ENCODE peak calls at places on chromosomes 3 and 15, in five cellular contexts. F, M, E, T and X are unnamed samples.
A peak's percentile ranks its signal among the peaks of the same experiment; 100 is the strongest.

GRCh38 chr3:11136871-11137626 is 17.2 kb upstream of the HRH1 start:
- DNase-seq in T (no peak), F (no peak), M (no peak), E (no peak), X (no peak)

GRCh38 chr3:58299839-58300516 is 6.1 kb upstream of the RPP14 start:
- DNase-seq in M (no peak), T (no peak), F (no peak), E (no peak), X (no peak)

GRCh38 chr3:113234688-113235260 is 23.4 kb downstream of the BOC start:
- DNase-seq in M (no peak), E (no peak), F (no peak), T (no peak), X (no peak)

GRCh38 chr15:100772478-100773378 is 106.9 kb upstream of the ALDH1A3 start:
- DNase-seq in M (no peak), E (no peak), T (no peak), F (no peak), X (no peak)

GRCh38 chr15:51023499-51023898 is 71.2 kb downstream of the TNFAIP8L3 start:
- DNase-seq in F (no peak), T (no peak), E (no peak), M (no peak), X (no peak)

GRCh38 chr15:88663216-88663615 is 24.4 kb downstream of the ISG20 start:
- DNase-seq in M (no peak), E (no peak), T (no peak), F (no peak), X (no peak)

GRCh38 chr3:98761656-98762229 is 1.4 kb upstream of the ST3GAL6 start:
- DNase-seq in M (no peak), E (no peak), F (no peak), T (no peak), X (no peak)

GRCh38 chr3:190303887-190304286 is 18.4 kb downstream of the CLDN1 start:
- DNase-seq in T (no peak), M (no peak), F (no peak), E (no peak), X (no peak)

GRCh38 chr15:58498821-58499580 is 67.2 kb downstream of the LIPC start:
- DNase-seq in T (no peak), M (no peak), F (no peak), E (no peak), X (no peak)

GRCh38 chr15:29860872-29861271 is 38.6 kb upstream of the TJP1 start:
- DNase-seq in F (no peak), T (no peak), E (no peak), M (no peak), X (no peak)

GRCh38 chr15:43404130-43404529 is 33.2 kb downstream of the TUBGCP4 start:
- DNase-seq in F (no peak), E (no peak), M (no peak), T (no peak), X (no peak)

GRCh38 chr3:48507256-48508061 is 3.5 kb upstream of the SHISA5 start:
- DNase-seq in E (peak; percentile 49), F (peak; percentile 55), T (peak; percentile 47), M (peak; percentile 48), X (peak; percentile 55)

GRCh38 chr3:177596822-177597271 is 399.6 kb upstream of the TBL1XR1 start:
- DNase-seq in T (no peak), F (no peak), E (no peak), M (no peak), X (no peak)

GRCh38 chr15:74866090-74866489 is 7.1 kb downstream of the SCAMP2 start:
- DNase-seq in F (no peak), T (no peak), M (no peak), E (no peak), X (no peak)

GRCh38 chr15:80588801-80589200 is 106.3 kb upstream of the ABHD17C start:
- DNase-seq in M (no peak), F (no peak), T (no peak), E (no peak), X (no peak)

GRCh38 chr3:71130516-71131384 is 452.8 kb downstream of the FOXP1 start:
- DNase-seq in T (peak; percentile 33), E (peak; percentile 49), M (no peak), F (peak; percentile 43), X (peak; percentile 21)

GRCh38 chr3:116140100-116140689 is 305.1 kb downstream of the LSAMP start:
- DNase-seq in F (no peak), M (no peak), E (no peak), T (no peak), X (no peak)

GRCh38 chr3:3053974-3054373 is 56.2 kb downstream of the IL5RA start:
- DNase-seq in E (no peak), T (no peak), F (no peak), M (no peak), X (no peak)

GRCh38 chr3:114451561-114452018 is 157.8 kb downstream of the TIGIT start:
- DNase-seq in T (no peak), F (no peak), E (no peak), M (no peak), X (no peak)

GRCh38 chr3:112086857-112087524 is 802 bp downstream of the C3orf52 start:
- DNase-seq in M (no peak), T (no peak), E (no peak), F (no peak), X (peak; percentile 28)

GRCh38 chr15:44286814-44287555 is 1.5 kb upstream of the GOLM2 start:
- DNase-seq in F (no peak), M (no peak), E (no peak), T (no peak), X (no peak)